ENCODE peak calls at places on chromosome 17, in seven cellular contexts. H is BJ, X is fibroblast of pulmonary artery, Y is ovary, R is IMR-90, L is GM12865, Z is left ventricle myocardium inferior. A is an unnamed sample.

GRCh38 chr17:44794699-44795413 is 35.2 kb downstream of the GJC1 start:
- DNase-seq in H (peak), X (peak), Y (no peak), R (peak), L (no peak), Z (no peak), A (peak)

GRCh38 chr17:73148540-73149334 is 16.1 kb upstream of the SSTR2 start:
- DNase-seq in H (no peak), X (no peak), Y (no peak), R (no peak), L (no peak), Z (no peak), A (no peak)

GRCh38 chr17:27276653-27277156 is 17.2 kb upstream of the WSB1 start:
- DNase-seq in H (no peak), X (peak), Y (no peak), R (peak), L (no peak), Z (no peak), A (no peak)

GRCh38 chr17:65049085-65049756 is 7.3 kb downstream of the GNA13 start:
- DNase-seq in H (no peak), X (no peak), Y (no peak), R (no peak), L (peak), Z (no peak), A (no peak)

GRCh38 chr17:60671482-60671881 is 6.2 kb upstream of the BCAS3 start:
- DNase-seq in H (no peak), X (no peak), Y (no peak), R (no peak), L (no peak), Z (no peak), A (no peak)

GRCh38 chr17:27526603-27527002 is 70.4 kb downstream of the KSR1 start:
- DNase-seq in H (no peak), X (peak), Y (peak), R (peak), L (peak), Z (peak), A (peak)

GRCh38 chr17:6386041-6386630 is 48.8 kb downstream of the AIPL1 start:
- DNase-seq in H (no peak), X (no peak), Y (no peak), R (no peak), L (no peak), Z (no peak), A (no peak)

GRCh38 chr17:6105608-6106007 is 35.4 kb downstream of the WSCD1 start:
- DNase-seq in H (no peak), X (no peak), Y (no peak), R (no peak), L (no peak), Z (no peak), A (no peak)

GRCh38 chr17:71460943-71461342 is 659.9 kb upstream of the SOX9 start:
- DNase-seq in H (no peak), X (peak), Y (no peak), R (peak), L (peak), Z (no peak), A (peak)

GRCh38 chr17:35679007-35679682 is 52.3 kb upstream of the RASL10B start:
- DNase-seq in H (no peak), X (no peak), Y (no peak), R (no peak), L (no peak), Z (no peak), A (no peak)

GRCh38 chr17:73027130-73027741 is 65.3 kb downstream of the SLC39A11 start:
- DNase-seq in H (peak), X (peak), Y (no peak), R (peak), L (no peak), Z (no peak), A (peak)

GRCh38 chr17:83024205-83024971 is 55.0 kb upstream of the METRNL start:
- DNase-seq in H (no peak), X (no peak), Y (no peak), R (no peak), L (no peak), Z (no peak), A (no peak)

GRCh38 chr17:64739316-64740058 is 77.4 kb upstream of the SMURF2 start:
- DNase-seq in H (no peak), X (peak), Y (no peak), R (peak), L (no peak), Z (no peak), A (peak)

GRCh38 chr17:36933174-36934143 is 3.8 kb upstream of the LHX1 start:
- DNase-seq in H (no peak), X (no peak), Y (no peak), R (no peak), L (no peak), Z (no peak), A (no peak)

GRCh38 chr17:45668316-45668715 is 115.8 kb upstream of the CRHR1 start:
- DNase-seq in H (no peak), X (no peak), Y (no peak), R (no peak), L (no peak), Z (no peak), A (no peak)

GRCh38 chr17:2396568-2397246 is 4.2 kb downstream of the MNT start:
- DNase-seq in H (peak), X (peak), Y (peak), R (peak), L (peak), Z (peak), A (peak)

GRCh38 chr17:16931318-16932060 is 40.4 kb downstream of the TNFRSF13B start:
- DNase-seq in H (no peak), X (no peak), Y (no peak), R (no peak), L (no peak), Z (peak), A (no peak)

GRCh38 chr17:21113706-21114105 is 13.1 kb upstream of the DHRS7B start:
- DNase-seq in H (no peak), X (no peak), Y (no peak), R (no peak), L (no peak), Z (no peak), A (no peak)

GRCh38 chr17:80795737-80796136 is 195.9 kb upstream of the CHMP6 start:
- DNase-seq in H (no peak), X (peak), Y (no peak), R (no peak), L (no peak), Z (peak), A (no peak)

GRCh38 chr17:19410875-19411291 is at the start of gene RNF112:
- DNase-seq in H (no peak), X (peak), Y (no peak), R (peak), L (no peak), Z (peak), A (peak)

GRCh38 chr17:8825802-8826201 is 26.6 kb upstream of the MFSD6L start:
- DNase-seq in H (no peak), X (no peak), Y (no peak), R (no peak), L (no peak), Z (no peak), A (no peak)

GRCh38 chr17:73983623-73984410 is 219.7 kb upstream of the RPL38 start:
- DNase-seq in H (no peak), X (no peak), Y (no peak), R (no peak), L (no peak), Z (no peak), A (no peak)

GRCh38 chr17:72388765-72389473 is 268.1 kb downstream of the SOX9 start:
- DNase-seq in H (no peak), X (no peak), Y (no peak), R (no peak), L (peak), Z (no peak), A (no peak)

GRCh38 chr17:51056813-51057510 is 63.7 kb downstream of the SPAG9 start:
- DNase-seq in H (peak), X (peak), Y (no peak), R (peak), L (peak), Z (no peak), A (peak)

GRCh38 chr17:18858567-18859245 is 775 bp downstream of the PRPSAP2 start:
- DNase-seq in H (no peak), X (no peak), Y (no peak), R (no peak), L (no peak), Z (no peak), A (no peak)

GRCh38 chr17:58969156-58969555 is 137.5 kb downstream of the TRIM37 start:
- DNase-seq in H (no peak), X (no peak), Y (no peak), R (no peak), L (no peak), Z (no peak), A (no peak)

DNA sequence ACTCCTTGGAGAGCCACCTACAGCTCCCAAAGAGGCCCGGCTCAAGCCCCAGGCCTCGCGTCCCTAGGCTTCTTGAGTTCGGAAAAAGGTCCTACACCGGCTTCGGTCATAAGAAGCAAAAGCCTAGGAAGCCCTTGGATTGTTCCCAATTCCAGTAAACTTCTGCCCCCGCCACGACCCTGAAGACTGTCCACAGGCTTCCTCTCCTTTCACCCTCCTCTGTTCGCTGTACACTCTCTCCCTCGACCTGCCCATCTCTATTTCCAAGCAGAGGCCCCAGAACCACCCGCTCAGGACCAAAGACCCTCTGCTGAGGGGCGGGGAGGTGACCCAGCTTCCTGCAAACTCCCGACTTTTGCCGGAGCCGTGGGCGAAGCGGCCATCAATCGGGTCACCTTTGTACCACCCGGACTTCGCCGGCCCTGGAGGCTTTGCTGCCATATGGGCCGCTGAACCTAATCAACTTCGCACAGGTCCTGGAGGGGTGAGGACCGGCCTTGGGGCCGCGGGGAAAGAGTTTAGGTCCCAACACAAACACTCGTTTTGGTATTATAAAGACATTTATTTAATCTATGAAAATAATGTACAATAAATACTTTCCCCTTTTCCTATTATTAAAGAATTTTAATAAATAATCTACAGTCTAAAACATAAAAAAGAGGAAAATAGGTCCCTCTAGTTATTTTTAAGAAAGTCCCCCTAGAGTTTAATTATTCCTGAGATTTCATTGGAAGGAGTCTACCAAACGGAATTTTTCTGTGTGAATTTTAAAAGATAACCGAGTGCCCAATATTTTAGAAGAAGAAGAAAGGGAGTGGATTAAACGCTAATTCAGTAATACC is 2.6 kb downstream of the HOXB2 start:
- DNase-seq in H (no peak), X (peak), Y (no peak), R (peak), L (no peak), Z (no peak), A (no peak)
- H3K4me3 ChIP-seq in H (peak), X (peak), Y (peak), R (peak), L (peak), Z (peak), A (peak)

GRCh38 chr17:66560691-66561090 is 258.3 kb downstream of the PRKCA start:
- DNase-seq in H (no peak), X (no peak), Y (no peak), R (no peak), L (no peak), Z (no peak), A (no peak)
- H3K4me3 ChIP-seq in H (no peak), X (no peak), Y (no peak), R (no peak), L (no peak), Z (no peak), A (no peak)

GRCh38 chr17:46842835-46843234 is 8.5 kb upstream of the WNT9B start:
- DNase-seq in H (no peak), X (no peak), Y (no peak), R (no peak), L (peak), Z (no peak), A (no peak)
- H3K4me3 ChIP-seq in H (no peak), X (no peak), Y (no peak), R (no peak), L (no peak), Z (no peak), A (no peak)

DNA sequence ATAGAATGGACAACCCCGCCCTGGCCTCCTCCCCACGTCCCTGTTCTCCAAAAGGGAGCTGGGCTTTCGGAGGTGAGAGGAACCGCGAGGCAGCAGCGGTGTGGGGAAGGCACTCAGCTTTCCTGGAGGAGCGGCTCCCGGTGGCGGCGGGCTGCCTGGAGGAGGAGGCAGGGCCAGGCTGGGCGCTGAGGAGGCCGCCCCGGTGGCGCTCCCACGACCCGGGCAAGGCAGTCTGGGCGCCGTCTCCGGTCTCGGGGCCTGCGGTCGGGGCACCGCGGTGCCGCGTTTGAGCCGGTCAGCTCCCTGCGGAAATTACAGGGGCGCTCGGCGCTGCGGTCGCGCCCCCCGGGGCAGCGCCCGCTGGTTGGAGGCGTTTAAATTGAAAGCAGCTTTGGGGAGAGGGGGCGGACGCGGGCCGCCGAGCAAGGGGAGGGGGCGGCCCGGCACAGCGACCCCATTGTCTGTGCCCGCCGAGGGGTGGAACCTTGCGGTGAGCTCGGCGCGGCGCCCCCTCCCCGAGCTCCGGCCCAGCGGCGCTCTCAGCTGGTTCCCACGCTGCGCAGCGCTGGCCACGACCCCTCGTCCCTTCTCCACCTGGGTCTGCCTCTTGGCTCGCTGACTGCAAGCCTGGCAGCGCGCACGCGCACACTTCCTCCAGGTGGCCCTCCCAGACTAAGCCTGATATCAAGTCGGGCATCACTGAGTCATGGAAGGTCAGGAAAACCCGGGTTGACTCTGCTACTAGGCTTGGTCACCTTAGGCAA is 58.7 kb upstream of the DLX4 start:
- DNase-seq in H (no peak), X (no peak), Y (no peak), R (no peak), L (no peak), Z (no peak), A (no peak)
- H3K4me3 ChIP-seq in H (no peak), X (no peak), Y (no peak), R (no peak), L (no peak), Z (peak), A (no peak)

GRCh38 chr17:78723001-78723796 is 58.9 kb downstream of the CYTH1 start:
- DNase-seq in H (no peak), X (no peak), Y (peak), R (peak), L (no peak), Z (peak), A (peak)
- H3K4me3 ChIP-seq in H (no peak), X (no peak), Y (peak), R (no peak), L (peak), Z (peak), A (peak)

DNA sequence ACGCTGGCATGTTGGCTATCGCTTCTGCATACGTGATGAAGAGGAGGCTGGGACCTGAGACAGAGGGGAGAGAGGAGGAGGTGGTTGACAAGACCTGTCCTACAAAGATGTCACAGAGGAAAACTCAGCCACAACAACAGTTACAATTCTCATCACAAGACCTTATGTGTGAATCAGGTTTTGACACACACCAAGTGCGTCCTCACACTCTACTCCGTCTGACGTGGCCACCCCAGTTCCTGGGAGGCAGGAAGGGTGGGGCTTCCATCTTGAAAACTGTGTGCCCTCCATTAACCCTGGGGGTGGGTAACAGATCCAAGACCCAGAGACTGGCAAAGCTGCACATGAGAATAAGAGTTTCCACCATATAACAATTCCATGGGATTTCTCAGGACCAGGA is 24.1 kb downstream of the SLC6A4 start:
- DNase-seq in H (no peak), X (no peak), Y (no peak), R (no peak), L (no peak), Z (no peak), A (no peak)
- H3K4me3 ChIP-seq in H (no peak), X (no peak), Y (no peak), R (no peak), L (no peak), Z (no peak), A (no peak)

GRCh38 chr17:4742629-4743028 is 2.9 kb upstream of the CXCL16 start:
- DNase-seq in H (no peak), X (no peak), Y (no peak), R (no peak), L (no peak), Z (no peak), A (peak)

GRCh38 chr17:4747847-4748246 is 8.1 kb upstream of the CXCL16 start:
- DNase-seq in H (no peak), X (peak), Y (no peak), R (no peak), L (peak), Z (no peak), A (no peak)

GRCh38 chr17:4743216-4743615 is 3.5 kb upstream of the CXCL16 start:
- DNase-seq in H (no peak), X (no peak), Y (no peak), R (no peak), L (no peak), Z (no peak), A (no peak)

GRCh38 chr17:4743898-4744297 is 4.2 kb upstream of the CXCL16 start:
- DNase-seq in H (no peak), X (no peak), Y (no peak), R (no peak), L (no peak), Z (no peak), A (no peak)

GRCh38 chr17:4744999-4745969 is 5.6 kb upstream of the CXCL16 start:
- DNase-seq in H (no peak), X (no peak), Y (no peak), R (no peak), L (no peak), Z (no peak), A (no peak)
- H3K4me3 ChIP-seq in H (no peak), X (no peak), Y (no peak), R (no peak), L (no peak), Z (no peak), A (no peak)

DNA sequence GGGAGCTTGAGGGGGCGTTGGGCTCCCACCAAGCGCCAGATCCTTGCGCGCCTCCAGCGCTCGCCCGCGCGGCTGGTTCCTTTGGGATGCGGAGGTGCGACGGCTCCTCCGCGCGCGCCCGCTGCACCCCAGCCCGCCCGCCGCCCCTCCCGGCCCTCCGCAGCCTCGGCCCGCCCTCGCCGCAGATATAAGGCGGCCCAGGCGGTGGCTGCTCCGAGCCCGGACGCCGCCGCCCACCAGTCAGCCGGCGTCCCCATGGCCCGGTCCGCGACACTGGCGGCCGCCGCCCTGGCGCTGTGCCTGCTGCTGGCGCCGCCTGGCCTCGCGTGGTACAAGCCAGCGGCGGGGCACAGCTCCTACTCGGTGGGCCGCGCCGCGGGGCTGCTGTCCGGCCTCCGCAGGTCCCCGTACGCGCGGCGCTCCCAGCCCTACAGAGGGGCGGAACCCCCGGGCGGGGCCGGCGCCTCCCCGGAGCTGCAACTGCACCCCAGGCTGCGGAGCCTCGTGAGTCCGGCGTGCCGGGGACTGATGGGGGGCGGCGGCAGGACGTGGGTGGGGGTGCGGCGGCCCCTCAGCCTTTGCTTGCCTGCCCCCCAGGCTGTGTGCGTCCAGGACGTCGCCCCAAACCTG is at the start of gene NPB:
- DNase-seq in H (no peak), X (no peak), Y (peak), R (no peak), L (no peak), Z (no peak), A (no peak)
- H3K4me3 ChIP-seq in H (peak), X (no peak), Y (no peak), R (peak), L (no peak), Z (peak), A (peak)

A was measured in fibroblast of the aortic adventitia.